ENCODE peak calls at places on chromosomes 7 and 10, in nine cellular contexts. M is mammary epithelial cell; G is PC-3; N is CD8-positive, alpha-beta memory T cell; C is heart left ventricle; T is left lung; X is esophagus squamous epithelium; R is adrenal gland; B is lower lobe of right lung. D is an unnamed sample. For H3K4me1, the result is how much of the 10 kb centered on the place peaks cover.

GRCh38 chr10:72255977-72256729 is 17.6 kb upstream of the DDIT4 start:
- DNase-seq in M (peak), C (no peak), R (no peak), T (no peak), N (no peak), X (no peak), G (no peak), B (no peak), D (no peak)

GRCh38 chr10:6423004-6423403 is 157.1 kb downstream of the PRKCQ start:
- DNase-seq in M (peak), T (no peak), R (no peak), C (no peak), X (no peak), G (no peak), B (no peak), N (no peak), D (no peak)

GRCh38 chr7:30352169-30352568 is 67.8 kb downstream of the ZNRF2 start:
- DNase-seq in C (no peak), T (no peak), M (no peak), G (peak), R (no peak), B (no peak), N (no peak), X (no peak), D (no peak)

GRCh38 chr7:41693150-41693997 is 9.5 kb downstream of the INHBA start:
- DNase-seq in B (no peak), M (no peak), X (no peak), T (no peak), G (no peak), C (no peak), R (no peak), N (no peak), D (no peak)

GRCh38 chr7:66323114-66323513 is 118.0 kb downstream of the TPST1 start:
- DNase-seq in N (no peak), B (no peak), C (no peak), M (no peak), T (no peak), X (no peak), G (no peak), R (no peak), D (no peak)

GRCh38 chr7:55387062-55387965 is 22.2 kb downstream of the LANCL2 start:
- DNase-seq in N (no peak), G (peak), M (peak), T (no peak), B (no peak), X (no peak), R (no peak), C (no peak), D (no peak)

GRCh38 chr10:101029520-101030309 is 1.2 kb downstream of the PDZD7 start:
- DNase-seq in M (no peak), G (no peak), C (no peak), T (no peak), R (no peak), X (no peak), B (no peak), N (no peak), D (no peak)

GRCh38 chr7:114409750-114410149 is 4.9 kb upstream of the FOXP2 start:
- DNase-seq in M (peak), G (no peak), T (no peak), X (no peak), N (no peak), B (no peak), C (no peak), R (no peak), D (no peak)

GRCh38 chr10:43610636-43611035 is 4.4 kb downstream of the ZNF485 start:
- DNase-seq in X (no peak), C (no peak), R (no peak), N (no peak), B (no peak), M (peak), T (no peak), G (no peak), D (no peak)

GRCh38 chr10:43605850-43606322 is 352 bp upstream of the ZNF485 start:
- DNase-seq in R (no peak), B (no peak), C (no peak), G (no peak), X (no peak), M (no peak), N (no peak), T (no peak), D (no peak)

GRCh38 chr10:13987472-13987871 is 343.3 kb downstream of the FRMD4A start:
- DNase-seq in R (no peak), N (no peak), B (no peak), X (no peak), T (no peak), M (peak), C (no peak), G (peak), D (no peak)

GRCh38 chr7:158097511-158098124 is 490.0 kb downstream of the PTPRN2 start:
- DNase-seq in N (no peak), T (no peak), M (no peak), R (peak), X (no peak), B (no peak), C (peak), G (no peak), D (no peak)

GRCh38 chr7:79199266-79199665 is 254.2 kb downstream of the MAGI2 start:
- DNase-seq in C (no peak), R (no peak), X (no peak), B (no peak), G (peak), N (no peak), T (no peak), M (no peak), D (no peak)

GRCh38 chr10:22246680-22247391 is 29.0 kb upstream of the EBLN1 start:
- DNase-seq in G (peak), T (no peak), M (peak), R (no peak), B (no peak), C (no peak), N (no peak), X (no peak), D (no peak)

GRCh38 chr7:28904539-28905143 is 53.5 kb downstream of the TRIL start:
- DNase-seq in M (no peak), N (no peak), T (no peak), X (no peak), B (no peak), R (no peak), C (no peak), G (no peak), D (no peak)
- H3K4me1 ChIP-seq in M (under half), N (under half), T (under half), X (under half), B (under half), R (under half), C (under half), G (under half), D (under half)

DNA sequence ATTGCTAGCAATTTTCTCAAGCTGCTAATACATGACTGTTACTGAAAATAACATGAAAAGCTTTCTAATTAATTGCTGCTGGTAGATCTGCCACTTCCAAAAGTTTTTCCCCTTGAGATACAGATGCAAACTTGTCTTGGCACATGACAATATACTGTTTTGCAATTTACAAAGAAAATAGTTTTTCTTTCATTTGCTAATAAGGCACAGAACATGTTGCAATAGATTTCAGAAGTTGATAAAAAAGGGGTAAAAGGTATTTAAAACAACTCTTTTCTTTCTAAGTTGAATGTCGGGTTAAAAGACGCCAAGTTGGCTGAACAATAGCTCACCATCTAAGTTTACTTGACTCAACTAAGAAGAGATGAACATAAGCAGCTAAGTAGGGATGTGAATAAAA is 14.3 kb upstream of the THSD7A start:
- DNase-seq in R (no peak), N (no peak), C (no peak), B (no peak), M (no peak), X (no peak), T (no peak), G (no peak), D (no peak)
- H3K4me3 ChIP-seq in R (no peak), N (no peak), C (no peak), B (no peak), M (no peak), X (no peak), T (no peak), G (no peak), D (no peak)

GRCh38 chr7:130914589-130915294 is 180.7 kb upstream of the KLF14 start:
- DNase-seq in M (no peak), R (no peak), X (no peak), T (no peak), B (no peak), C (no peak), G (no peak), N (no peak), D (no peak)
- H3K27ac ChIP-seq in M (peak), R (peak), X (peak), T (peak), B (peak), C (peak), G (peak), N (no peak), D (no peak)

GRCh38 chr7:130953193-130953592 is 219.2 kb upstream of the KLF14 start:
- DNase-seq in M (no peak), N (no peak), X (no peak), T (no peak), R (no peak), C (no peak), B (no peak), G (no peak), D (no peak)
- H3K4me1 ChIP-seq in M (under half), N (half or more), X (under half), T (under half), R (under half), C (half or more), B (under half), G (under half), D (under half)

GRCh38 chr10:78407009-78407711 is 373.5 kb downstream of the RPS24 start:
- DNase-seq in G (peak), B (peak), M (peak), R (peak), N (peak), T (peak), C (peak), X (no peak), D (peak)

GRCh38 chr10:78405781-78406180 is 372.1 kb downstream of the RPS24 start:
- DNase-seq in R (peak), M (no peak), G (no peak), T (no peak), B (no peak), X (no peak), C (no peak), N (no peak), D (no peak)

GRCh38 chr10:78405231-78405630 is 371.6 kb downstream of the RPS24 start:
- DNase-seq in G (peak), M (no peak), T (no peak), X (no peak), B (no peak), N (no peak), C (no peak), R (peak), D (no peak)

GRCh38 chr10:78408011-78408410 is 374.3 kb downstream of the RPS24 start:
- DNase-seq in M (no peak), X (no peak), T (no peak), B (no peak), G (no peak), N (no peak), R (peak), C (no peak), D (no peak)

DNA sequence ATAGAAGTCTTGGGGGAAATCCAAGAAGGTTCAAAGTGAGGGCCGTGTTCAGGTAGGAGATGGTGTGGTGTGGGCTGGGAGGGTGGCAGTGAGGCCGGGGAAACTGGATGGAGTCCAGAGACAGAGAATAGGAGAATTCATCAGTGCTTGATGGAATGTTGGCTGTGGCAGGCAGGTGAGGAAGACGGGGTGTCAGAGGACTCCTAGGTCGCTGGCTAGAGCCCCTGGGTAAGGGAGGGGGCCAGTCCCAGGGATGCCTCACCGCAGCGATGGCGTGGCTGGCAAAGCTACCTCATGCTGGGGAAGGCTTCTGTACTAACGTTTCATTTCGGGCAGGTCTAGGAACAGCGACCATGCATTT is 373.0 kb downstream of the RPS24 start:
- DNase-seq in X (no peak), G (no peak), M (no peak), T (no peak), R (no peak), B (no peak), N (no peak), C (no peak), D (no peak)
- H3K4me3 ChIP-seq in X (no peak), G (peak), M (no peak), T (peak), R (no peak), B (peak), N (peak), C (peak), D (peak)

D was measured in iPS DF 6.9.